ENCODE peak calls at places on chromosomes 7 and 10, in ten cellular contexts. F is PC-3, Q is cardiac muscle cell, P is tibial nerve, O is gastrocnemius medialis, G is HepG2, J is right lobe of liver, K is IMR-90, Y is heart right ventricle, H is heart left ventricle. U is an unnamed sample.

GRCh38 chr7:45000096-45001032 is at the start of gene CCM2:
- DNase-seq in K (peak; percentile 32), G (no peak), O (peak; percentile 34), Q (peak; percentile 72), J (peak; percentile 79), Y (peak; percentile 70), P (no peak), H (peak; percentile 76), F (peak; percentile 40), U (peak; percentile 79)

GRCh38 chr7:54904986-54905385 is 113.8 kb upstream of the EGFR start:
- DNase-seq in O (no peak), J (no peak), G (no peak), Y (no peak), H (no peak), K (no peak), P (no peak), F (no peak), Q (no peak), U (no peak)

GRCh38 chr7:124690840-124691239 is 74.8 kb downstream of the GPR37 start:
- DNase-seq in K (no peak), J (no peak), P (no peak), H (no peak), Q (no peak), O (no peak), G (no peak), F (peak; percentile 85), Y (no peak), U (no peak)

GRCh38 chr10:125881192-125881591 is at the start of gene DHX32:
- DNase-seq in H (no peak), K (no peak), F (no peak), J (no peak), P (no peak), Y (no peak), G (no peak), O (no peak), Q (no peak), U (no peak)

GRCh38 chr10:72889391-72889831 is 4.1 kb upstream of the OIT3 start:
- DNase-seq in Q (peak; percentile 29), Y (no peak), P (no peak), J (no peak), G (no peak), F (peak; percentile 73), K (peak; percentile 49), O (no peak), H (no peak), U (no peak)

GRCh38 chr10:48946891-48947500 is 7.4 kb upstream of the LRRC18 start:
- DNase-seq in K (no peak), J (no peak), O (no peak), H (no peak), G (no peak), Y (no peak), P (no peak), F (peak; percentile 58), Q (peak; percentile 18), U (no peak)

GRCh38 chr10:97572214-97572989 is at the start of gene ANKRD2:
- DNase-seq in Y (peak; percentile 84), F (peak; percentile 70), K (peak; percentile 79), O (peak; percentile 89), J (peak; percentile 89), Q (peak; percentile 86), H (peak; percentile 82), G (peak; percentile 66), P (peak; percentile 60), U (peak; percentile 86)

GRCh38 chr10:130713731-130714130 is 577.5 kb downstream of the GLRX3 start:
- DNase-seq in G (no peak), J (no peak), K (no peak), H (no peak), Q (no peak), Y (no peak), F (no peak), P (no peak), O (no peak), U (no peak)

GRCh38 chr10:117550599-117551321 is 8.2 kb downstream of the EMX2 start:
- DNase-seq in K (no peak), O (no peak), F (no peak), J (no peak), Q (no peak), P (no peak), H (no peak), G (no peak), Y (no peak), U (no peak)

GRCh38 chr10:117547301-117548153 is 5.0 kb downstream of the EMX2 start:
- DNase-seq in Y (no peak), Q (no peak), J (no peak), F (no peak), H (no peak), K (no peak), O (no peak), G (no peak), P (no peak), U (no peak)

GRCh38 chr10:117550042-117550441 is 7.5 kb downstream of the EMX2 start:
- DNase-seq in F (no peak), H (no peak), G (no peak), Q (no peak), P (no peak), O (no peak), Y (no peak), J (no peak), K (no peak), U (no peak)

GRCh38 chr10:117548191-117548668 is 5.7 kb downstream of the EMX2 start:
- DNase-seq in O (no peak), Q (no peak), Y (no peak), J (no peak), G (no peak), H (no peak), F (no peak), P (no peak), K (no peak), U (no peak)

DNA sequence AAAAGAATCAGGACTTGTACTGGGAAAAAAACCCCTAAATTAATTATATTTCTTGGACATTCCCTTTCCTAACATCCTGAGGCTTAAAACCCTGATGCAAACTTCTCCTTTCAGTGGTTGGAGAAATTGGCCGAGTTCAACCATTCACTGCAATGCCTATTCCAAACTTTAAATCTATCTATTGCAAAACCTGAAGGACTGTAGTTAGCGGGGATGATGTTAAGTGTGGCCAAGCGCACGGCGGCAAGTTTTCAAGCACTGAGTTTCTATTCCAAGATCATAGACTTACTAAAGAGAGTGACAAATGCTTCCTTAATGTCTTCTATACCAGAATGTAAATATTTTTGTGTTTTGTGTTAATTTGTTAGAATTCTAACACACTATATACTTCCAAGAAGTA is 6.6 kb downstream of the EMX2 start:
- DNase-seq in O (no peak), F (no peak), P (no peak), Q (no peak), H (no peak), Y (no peak), K (no peak), G (no peak), J (no peak), U (no peak)
- H3K27me3 ChIP-seq in O (peaks cover 98% of the 10 kb centered on the region), F (peaks cover 74% of the 10 kb centered on the region), P (no peaks in the 10 kb centered on the region), Q (peaks cover 100% of the 10 kb centered on the region), H (peaks cover 100% of the 10 kb centered on the region), Y (peaks cover 100% of the 10 kb centered on the region), K (peaks cover 87% of the 10 kb centered on the region), G (peaks cover 21% of the 10 kb centered on the region), J (peaks cover 22% of the 10 kb centered on the region), U (peaks cover 73% of the 10 kb centered on the region)

DNA sequence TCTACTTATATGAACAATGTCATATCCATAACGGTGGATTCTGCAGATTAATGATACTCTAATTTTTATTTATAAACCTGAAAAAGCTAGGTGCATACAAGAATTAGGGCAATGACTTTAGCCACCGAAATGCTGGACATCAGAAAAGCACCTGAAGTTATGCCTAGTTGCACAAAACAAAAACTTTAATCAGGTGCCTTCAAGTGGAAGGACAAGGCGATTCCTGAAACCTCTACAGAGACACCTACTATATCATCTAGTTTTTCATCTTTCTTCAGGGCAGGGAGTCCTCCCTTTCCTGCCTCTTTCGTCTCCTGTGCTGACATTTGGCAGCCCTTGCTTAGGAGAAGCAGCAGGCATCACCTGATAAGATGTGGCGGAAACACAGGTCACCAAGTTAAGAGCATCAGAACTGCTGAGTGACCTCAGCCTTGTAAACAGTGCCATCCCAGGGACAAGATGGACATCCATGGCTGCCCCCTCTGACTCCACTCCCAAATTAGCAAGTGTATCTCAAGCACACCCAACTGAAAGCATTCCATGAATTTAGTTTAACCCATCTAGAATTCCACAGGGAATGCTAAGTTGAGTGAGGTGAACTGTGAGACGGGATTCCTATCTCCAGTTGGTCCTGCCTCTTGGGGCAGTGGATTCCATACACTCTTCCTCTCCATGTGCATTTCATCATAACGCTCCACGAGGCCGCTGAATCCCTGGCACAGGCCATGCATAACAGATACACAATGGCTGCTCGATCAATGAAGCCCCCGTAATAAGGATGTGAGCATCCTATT is 5.8 kb downstream of the ITPRIP start:
- DNase-seq in F (no peak), H (no peak), J (no peak), Q (peak; percentile 59), K (no peak), O (no peak), G (no peak), P (no peak), Y (no peak), U (peak; percentile 48)
- H3K9me3 ChIP-seq in F (no peaks in the 10 kb centered on the region), H (no peaks in the 10 kb centered on the region), J (no peaks in the 10 kb centered on the region), Q (no peaks in the 10 kb centered on the region), K (no peaks in the 10 kb centered on the region), O (no peaks in the 10 kb centered on the region), G (no peaks in the 10 kb centered on the region), P (no peaks in the 10 kb centered on the region), Y (no peaks in the 10 kb centered on the region), U (no peaks in the 10 kb centered on the region)

GRCh38 chr10:7483848-7484247 is 73.0 kb upstream of the SFMBT2 start:
- DNase-seq in K (no peak), Q (no peak), O (no peak), G (no peak), H (no peak), F (no peak), Y (no peak), P (no peak), J (no peak), U (no peak)
- H3K4me1 ChIP-seq in K (no peaks in the 10 kb centered on the region), Q (peaks cover 15% of the 10 kb centered on the region), O (peaks cover 15% of the 10 kb centered on the region), G (peaks cover 6% of the 10 kb centered on the region), H (no peaks in the 10 kb centered on the region), F (no peaks in the 10 kb centered on the region), Y (peaks cover 74% of the 10 kb centered on the region), P (no peaks in the 10 kb centered on the region), J (no peaks in the 10 kb centered on the region), U (no peaks in the 10 kb centered on the region)

GRCh38 chr7:150949971-150950491 is 28.1 kb downstream of the KCNH2 start:
- DNase-seq in G (no peak), Q (no peak), H (peak; percentile 5), Y (no peak), O (no peak), K (no peak), J (peak; percentile 35), F (no peak), P (no peak), U (no peak)

GRCh38 chr7:150947761-150948680 is 30.1 kb downstream of the KCNH2 start:
- DNase-seq in H (peak; percentile 4), P (no peak), Q (no peak), F (no peak), Y (no peak), O (no peak), J (peak; percentile 43), K (no peak), G (no peak), U (peak; percentile 36)

GRCh38 chr7:150948791-150949251 is 29.3 kb downstream of the KCNH2 start:
- DNase-seq in Y (no peak), J (peak; percentile 42), Q (no peak), G (no peak), P (no peak), O (no peak), K (no peak), F (no peak), H (peak; percentile 4), U (peak; percentile 50)

GRCh38 chr7:150950496-150951180 is 27.5 kb downstream of the KCNH2 start:
- DNase-seq in Q (no peak), H (peak; percentile 4), G (no peak), O (no peak), K (no peak), J (peak; percentile 17), Y (no peak), P (no peak), F (no peak), U (peak; percentile 53)

GRCh38 chr7:150949564-150949963 is 28.6 kb downstream of the KCNH2 start:
- DNase-seq in O (no peak), Q (no peak), F (no peak), J (peak; percentile 22), K (no peak), Y (no peak), P (no peak), H (no peak), G (no peak), U (peak; percentile 20)
- H3K27me3 ChIP-seq in O (no peaks in the 10 kb centered on the region), Q (no peaks in the 10 kb centered on the region), F (no peaks in the 10 kb centered on the region), J (no peaks in the 10 kb centered on the region), K (no peaks in the 10 kb centered on the region), Y (peaks cover 19% of the 10 kb centered on the region), P (no peaks in the 10 kb centered on the region), H (peaks cover 11% of the 10 kb centered on the region), G (peaks cover 12% of the 10 kb centered on the region), U (peaks cover 63% of the 10 kb centered on the region)

U was measured in suprapubic skin.